ENCODE peak calls at places on chromosomes 11 and 22, in nine cellular contexts. I, Z, F, W, Q, C, J, V and P are unnamed samples. For H3K9me3 and H3K4me1, the result is how much of the 10 kb centered on the place peaks cover.

GRCh38 chr22:22928666-22929380 is 41.2 kb downstream of the IGLL5 start:
- DNase-seq in J (peak), Z (peak), I (peak), F (no peak), Q (peak), W (no peak), C (peak), V (peak), P (no peak)

GRCh38 chr22:27473533-27473932 is 328.0 kb downstream of the MN1 start:
- DNase-seq in F (no peak), V (no peak), I (no peak), J (no peak), C (no peak), Z (no peak), Q (no peak), W (no peak), P (no peak)

GRCh38 chr11:124656759-124657627 is 16.5 kb downstream of the SIAE start:
- DNase-seq in F (no peak), Z (no peak), C (no peak), Q (no peak), J (no peak), W (no peak), I (peak), V (no peak), P (peak)

GRCh38 chr11:50423208-50423607 is 390.5 kb downstream of the OR4C45 start:
- DNase-seq in I (no peak), C (no peak), J (no peak), F (no peak), Q (no peak), W (no peak), Z (no peak), V (no peak), P (no peak)

GRCh38 chr11:12245549-12245986 is 131.8 kb upstream of the PARVA start:
- DNase-seq in W (no peak), Z (no peak), J (no peak), F (no peak), V (no peak), I (peak), Q (no peak), C (no peak), P (no peak)

GRCh38 chr11:118820412-118821357 is 29.7 kb upstream of the DDX6 start:
- DNase-seq in J (peak), I (peak), Q (no peak), V (peak), Z (peak), W (peak), C (peak), F (no peak), P (peak)

GRCh38 chr22:40058265-40058664 is 63.5 kb downstream of the FAM83F start:
- DNase-seq in J (no peak), W (no peak), F (no peak), Q (no peak), I (no peak), V (no peak), C (no peak), Z (no peak), P (no peak)

GRCh38 chr22:42151924-42152635 is 21.5 kb upstream of the CYP2D6 start:
- DNase-seq in Z (no peak), V (no peak), W (no peak), Q (no peak), F (no peak), J (no peak), I (no peak), C (no peak), P (no peak)

GRCh38 chr11:99952816-99953215 is 734.3 kb upstream of the ARHGAP42 start:
- DNase-seq in C (no peak), I (no peak), Z (no peak), F (no peak), W (no peak), V (no peak), Q (no peak), J (no peak), P (no peak)

GRCh38 chr22:17578129-17578754 is 14.9 kb downstream of the SLC25A18 start:
- DNase-seq in W (no peak), F (no peak), Z (no peak), Q (no peak), J (no peak), V (peak), C (peak), I (peak), P (no peak)

GRCh38 chr22:43698403-43698802 is 113.7 kb downstream of the EFCAB6 start:
- DNase-seq in Q (no peak), Z (no peak), W (no peak), F (no peak), C (no peak), V (no peak), J (no peak), I (no peak), P (no peak)

GRCh38 chr11:111528557-111528956 is 12.0 kb upstream of the LAYN start:
- DNase-seq in J (no peak), V (no peak), C (no peak), Z (no peak), W (no peak), I (no peak), F (no peak), Q (no peak), P (no peak)

GRCh38 chr11:110219011-110219785 is 77.2 kb downstream of the RDX start:
- DNase-seq in Q (no peak), W (no peak), I (no peak), V (no peak), F (no peak), J (no peak), C (no peak), Z (no peak), P (no peak)

GRCh38 chr11:130915556-130916237 is 582 bp downstream of the SNX19 start:
- DNase-seq in Q (no peak), J (no peak), C (no peak), F (no peak), V (no peak), I (no peak), Z (peak), W (no peak), P (peak)

GRCh38 chr11:134527382-134528243 is 115.6 kb upstream of the B3GAT1 start:
- DNase-seq in V (peak), F (no peak), Q (no peak), C (peak), I (no peak), Z (peak), W (no peak), J (no peak), P (peak)

GRCh38 chr11:77775941-77776340 is 44.6 kb downstream of the RSF1 start:
- DNase-seq in V (no peak), Q (no peak), I (no peak), W (no peak), Z (no peak), C (no peak), J (no peak), F (no peak), P (no peak)

GRCh38 chr11:77770629-77771028 is 49.9 kb downstream of the RSF1 start:
- DNase-seq in C (no peak), W (no peak), J (no peak), Z (no peak), I (no peak), Q (no peak), F (no peak), V (no peak), P (no peak)

GRCh38 chr11:77776455-77776854 is 44.1 kb downstream of the RSF1 start:
- DNase-seq in I (peak), J (no peak), V (no peak), W (no peak), Z (no peak), C (no peak), Q (no peak), F (no peak), P (no peak)

GRCh38 chr11:77771135-77771534 is 49.4 kb downstream of the RSF1 start:
- DNase-seq in I (no peak), W (no peak), J (no peak), F (no peak), C (no peak), Q (no peak), Z (no peak), V (no peak), P (no peak)
- H3K9me3 ChIP-seq in I (under half), W (under half), J (under half), F (under half), C (under half), Q (under half), Z (under half), V (under half), P (under half)

GRCh38 chr11:126137146-126137545 is 74.3 kb downstream of the RPUSD4 start:
- DNase-seq in F (no peak), Q (no peak), I (no peak), V (no peak), J (no peak), Z (no peak), W (no peak), C (no peak), P (no peak)

GRCh38 chr11:126139541-126140091 is 71.8 kb downstream of the RPUSD4 start:
- DNase-seq in Z (peak), W (no peak), F (no peak), Q (no peak), J (no peak), I (peak), C (no peak), V (peak), P (no peak)

GRCh38 chr11:126140106-126140931 is 71.1 kb downstream of the RPUSD4 start:
- DNase-seq in Z (peak), V (no peak), Q (no peak), J (no peak), W (no peak), C (no peak), F (no peak), I (peak), P (no peak)

GRCh38 chr11:126138636-126139540 is 72.6 kb downstream of the RPUSD4 start:
- DNase-seq in W (no peak), Q (no peak), J (no peak), V (no peak), Z (peak), F (no peak), I (no peak), C (no peak), P (no peak)

DNA sequence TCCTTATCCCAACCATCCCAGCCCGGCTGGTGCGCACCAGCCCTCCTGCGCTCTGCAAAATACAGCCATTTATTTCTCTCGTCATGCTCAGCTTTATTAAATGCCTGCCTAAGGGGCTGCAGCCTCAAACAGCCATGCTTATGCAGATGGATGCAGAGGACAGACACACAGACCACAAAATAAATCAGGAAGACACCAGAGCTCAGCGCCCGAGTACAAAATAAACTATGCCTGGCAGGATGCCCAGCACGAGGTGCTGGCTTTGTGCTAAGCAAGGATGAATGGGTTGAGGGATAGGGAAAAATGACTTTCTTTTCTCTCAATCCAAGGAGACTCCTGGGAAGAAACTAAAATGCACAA is 70.5 kb downstream of the RPUSD4 start:
- DNase-seq in I (peak), W (no peak), Z (peak), C (no peak), Q (no peak), J (no peak), F (no peak), V (peak), P (peak)
- H3K4me1 ChIP-seq in I (under half), W (under half), Z (under half), C (under half), Q (under half), J (under half), F (under half), V (under half), P (under half)

GRCh38 chr11:7552666-7553065 is 38.9 kb downstream of the PPFIBP2 start:
- DNase-seq in C (no peak), V (no peak), J (no peak), W (no peak), F (no peak), I (no peak), Z (no peak), Q (no peak), P (no peak)
- H3K9me3 ChIP-seq in C (under half), V (under half), J (under half), W (under half), F (under half), I (under half), Z (under half), Q (under half), P (under half)

GRCh38 chr22:24145446-24146189 is 35.7 kb upstream of the SUSD2 start:
- DNase-seq in Q (no peak), C (no peak), W (no peak), Z (no peak), V (no peak), I (no peak), J (no peak), F (no peak), P (no peak)
- H3K4me1 ChIP-seq in Q (half or more), C (half or more), W (under half), Z (under half), V (half or more), I (under half), J (under half), F (under half), P (under half)

GRCh38 chr11:108206171-108206570 is 16.3 kb downstream of the NPAT start:
- DNase-seq in I (no peak), W (no peak), Z (no peak), C (no peak), V (no peak), J (no peak), Q (no peak), F (no peak), P (no peak)

GRCh38 chr11:108207683-108208060 is 14.8 kb downstream of the NPAT start:
- DNase-seq in C (no peak), I (no peak), J (no peak), Z (no peak), F (no peak), V (no peak), Q (no peak), W (no peak), P (no peak)

GRCh38 chr11:108206969-108207682 is 15.3 kb downstream of the NPAT start:
- DNase-seq in Z (no peak), V (no peak), F (no peak), C (no peak), I (no peak), Q (no peak), J (no peak), W (no peak), P (no peak)

GRCh38 chr11:108213784-108214183 is 8.7 kb downstream of the NPAT start:
- DNase-seq in F (no peak), J (no peak), W (no peak), C (no peak), Z (no peak), I (no peak), Q (no peak), V (no peak), P (no peak)

GRCh38 chr11:108210441-108210840 is 12.0 kb downstream of the NPAT start:
- DNase-seq in C (no peak), Q (no peak), J (no peak), V (no peak), Z (no peak), I (no peak), W (no peak), F (no peak), P (no peak)
- H3K9me3 ChIP-seq in C (under half), Q (under half), J (under half), V (under half), Z (under half), I (under half), W (under half), F (under half), P (under half)